ENCODE peak calls at places on chromosomes 2 and 18, in four cellular contexts. Q, G, Y and I are unnamed samples.

GRCh38 chr2:186503827-186504606 is 18.0 kb downstream of the ZC3H15 start:
- DNase-seq in Q (peak), G (no peak), Y (peak), I (no peak)

GRCh38 chr2:37934591-37935513 is 9.8 kb downstream of the RMDN2 start:
- DNase-seq in Q (no peak), G (peak), Y (no peak), I (no peak)

GRCh38 chr2:57685047-57685446 is 361.6 kb upstream of the VRK2 start:
- DNase-seq in Q (no peak), G (no peak), Y (no peak), I (no peak)

GRCh38 chr2:36352024-36352398 is 3.6 kb upstream of the CRIM1 start:
- DNase-seq in Q (peak), G (peak), Y (peak), I (no peak)

GRCh38 chr2:112149866-112150435 is 11.8 kb downstream of the FBLN7 start:
- DNase-seq in Q (no peak), G (no peak), Y (no peak), I (no peak)

GRCh38 chr2:160427629-160428424 is 65.8 kb downstream of the RBMS1 start:
- DNase-seq in Q (no peak), G (no peak), Y (no peak), I (no peak)

GRCh38 chr2:109188924-109189323 is 59.9 kb downstream of the SH3RF3 start:
- DNase-seq in Q (no peak), G (no peak), Y (no peak), I (no peak)

GRCh38 chr2:101175991-101176390 is 24.8 kb upstream of the TBC1D8 start:
- DNase-seq in Q (peak), G (no peak), Y (no peak), I (no peak)

GRCh38 chr18:61569176-61569892 is 236.1 kb downstream of the CDH20 start:
- DNase-seq in Q (no peak), G (no peak), Y (no peak), I (no peak)

GRCh38 chr2:15619076-15619475 is 27.4 kb downstream of the DDX1 start:
- DNase-seq in Q (no peak), G (no peak), Y (no peak), I (no peak)

DNA sequence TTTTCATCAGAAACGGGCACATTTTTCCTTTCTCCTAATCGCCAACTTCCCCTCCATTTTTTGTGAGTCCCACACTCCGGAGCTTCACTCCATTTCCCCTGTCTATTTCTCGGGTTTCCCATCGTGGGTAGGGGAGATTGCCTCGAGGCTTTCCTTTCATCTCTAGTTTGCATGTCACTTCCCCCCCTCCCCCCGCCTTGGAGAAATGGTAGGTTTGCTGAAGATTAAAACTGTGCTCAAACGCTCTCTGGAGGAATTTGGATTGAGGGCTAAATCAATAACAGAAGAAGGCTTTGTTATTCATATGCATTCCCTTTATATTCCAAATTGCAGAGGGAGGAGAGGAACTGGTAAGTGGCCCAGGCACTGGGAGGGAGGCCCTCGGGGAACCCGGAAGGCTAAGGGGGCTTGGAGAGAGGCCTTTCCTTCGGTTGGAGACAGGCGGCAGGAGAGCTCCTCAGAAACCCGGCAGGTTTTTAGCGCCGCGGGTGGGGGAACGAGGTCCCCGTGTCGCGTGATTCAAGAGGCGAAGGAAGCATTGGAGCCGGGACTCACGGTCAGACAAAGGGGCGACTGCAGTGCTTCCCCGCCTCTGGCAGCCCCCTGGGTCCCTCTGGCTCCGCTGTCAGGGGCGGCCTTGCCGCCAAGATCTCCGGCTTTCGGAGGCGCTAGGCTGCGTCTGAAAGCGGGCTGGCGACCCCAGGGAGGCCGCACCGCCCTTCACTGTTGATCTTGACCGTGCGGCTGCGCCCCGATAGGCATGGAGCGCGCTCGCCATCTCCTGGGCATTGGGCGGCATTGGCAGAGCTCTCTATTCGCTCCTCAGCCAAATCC is 2.4 kb upstream of the HOXD12 start:
- DNase-seq in Q (peak), G (no peak), Y (peak), I (peak)
- TF ChIP-seq YY1 in Q (peak), G (peak), Y (no peak), I (peak)

DNA sequence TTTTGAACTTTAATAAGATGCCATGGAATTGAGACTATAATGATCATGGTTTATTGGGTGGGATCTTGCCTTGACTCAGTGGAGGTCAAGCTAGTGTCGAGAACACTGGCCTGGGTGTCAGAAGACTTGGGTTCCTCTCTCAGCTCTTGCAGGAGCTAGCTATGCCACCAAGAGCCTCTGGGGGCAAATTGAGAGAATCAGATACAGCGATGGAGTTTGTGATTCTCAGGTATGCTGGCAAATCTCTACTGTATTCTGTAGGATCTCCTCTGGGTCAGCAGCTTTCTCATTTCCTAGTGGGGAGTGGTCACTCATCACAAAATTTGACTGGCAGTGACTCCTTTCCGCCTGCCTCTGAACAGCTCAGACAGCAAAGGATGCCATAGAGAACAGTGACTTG is 477.0 kb downstream of the RNF144A start:
- DNase-seq in Q (no peak), G (no peak), Y (no peak), I (no peak)
- TF ChIP-seq TCF12 in Q (no peak), G (no peak), Y (no peak), I (no peak)

GRCh38 chr18:32318581-32318980 is 128.7 kb downstream of the MEP1B start:
- DNase-seq in Q (no peak), G (no peak), Y (no peak), I (no peak)
- TF ChIP-seq YY1 in Q (no peak), G (no peak), Y (no peak), I (no peak)

DNA sequence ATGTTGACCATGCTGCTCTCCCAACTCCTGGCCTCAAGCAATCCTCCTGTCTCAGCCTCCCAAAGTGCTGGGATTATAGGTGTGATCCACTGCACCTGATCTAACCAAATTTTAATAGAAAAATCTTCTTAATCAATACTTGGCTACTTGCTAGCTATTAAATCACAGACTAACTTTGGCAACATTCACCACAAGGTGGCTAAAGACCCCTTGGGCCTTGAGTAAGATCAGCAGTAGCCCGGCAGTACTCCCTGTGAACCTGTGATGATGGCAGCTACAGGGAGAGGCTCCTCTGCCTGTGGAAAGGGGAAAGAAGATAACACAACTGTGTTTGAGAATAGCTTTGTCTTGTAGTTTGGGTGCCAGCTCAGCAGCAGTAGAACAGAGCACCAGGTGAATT is 102.9 kb downstream of the SLC39A10 start:
- DNase-seq in Q (no peak), G (no peak), Y (no peak), I (no peak)
- TF ChIP-seq TCF12 in Q (no peak), G (no peak), Y (no peak), I (no peak)

GRCh38 chr2:205148756-205149155 is 533.5 kb upstream of the NRP2 start:
- DNase-seq in Q (no peak), G (no peak), Y (no peak), I (no peak)
- TF ChIP-seq YY1 in Q (no peak), G (no peak), Y (no peak), I (no peak)